ENCODE peak calls at places on chromosomes 1 and 21, in eight cellular contexts. Y is fibroblast of pulmonary artery, I is Peyer's patch, T is cardiac fibroblast, J is lower lobe of right lung, C is IMR-90, S is astrocyte of the spinal cord, M is HFF-Myc. L is an unnamed sample.

GRCh38 chr21:35084869-35085268 is 35.8 kb upstream of the RUNX1 start:
- DNase-seq in S (peak; percentile 92), T (peak; percentile 71), Y (peak; percentile 84), C (peak; percentile 99), J (no peak), I (no peak), M (peak; percentile 71), L (no peak)

GRCh38 chr1:168079761-168080160 is 57.0 kb downstream of the GPR161 start:
- DNase-seq in C (peak; percentile 65), Y (peak; percentile 27), I (no peak), M (no peak), T (no peak), S (peak; percentile 55), J (no peak), L (no peak)

GRCh38 chr1:27332536-27333281 is 9.1 kb upstream of the SYTL1 start:
- DNase-seq in I (peak; percentile 70), S (peak; percentile 9), J (peak; percentile 69), C (peak; percentile 16), M (no peak), T (peak; percentile 51), Y (peak; percentile 53), L (no peak)

GRCh38 chr1:39980555-39981313 is 25.8 kb downstream of the MFSD2A start:
- DNase-seq in T (no peak), S (no peak), Y (no peak), C (no peak), M (no peak), I (peak; percentile 78), J (no peak), L (no peak)

GRCh38 chr1:13775916-13776315 is 75.9 kb downstream of the PRDM2 start:
- DNase-seq in I (no peak), Y (no peak), C (no peak), M (no peak), J (no peak), S (no peak), T (no peak), L (no peak)

GRCh38 chr1:13461977-13462376 is 51.7 kb downstream of the PRAMEF20 start:
- DNase-seq in I (no peak), Y (peak; percentile 33), J (no peak), T (no peak), S (no peak), C (no peak), M (no peak), L (no peak)

GRCh38 chr1:245888809-245889208 is 618.3 kb downstream of the SMYD3 start:
- DNase-seq in S (peak; percentile 44), T (peak; percentile 64), J (no peak), M (no peak), C (peak; percentile 41), Y (peak; percentile 66), I (no peak), L (no peak)

GRCh38 chr1:213986020-213986924 is 1.5 kb upstream of the PROX1 start:
- DNase-seq in J (no peak), Y (no peak), M (no peak), S (no peak), T (no peak), I (no peak), C (no peak), L (no peak)

GRCh38 chr1:2304921-2305681 is 77.0 kb downstream of the SKI start:
- DNase-seq in T (no peak), M (no peak), C (no peak), J (no peak), Y (no peak), I (no peak), S (no peak), L (no peak)

GRCh38 chr1:218817747-218818146 is 355.9 kb upstream of the LYPLAL1 start:
- DNase-seq in S (no peak), M (no peak), Y (peak; percentile 10), J (no peak), C (peak; percentile 5), I (no peak), T (peak; percentile 13), L (no peak)

GRCh38 chr21:35909456-35910178 is 150.7 kb downstream of the SETD4 start:
- DNase-seq in C (peak; percentile 21), Y (peak; percentile 14), J (no peak), M (no peak), S (peak; percentile 29), T (no peak), I (no peak), L (no peak)

GRCh38 chr1:53946252-53947171 is at the start of gene LRRC42:
- DNase-seq in Y (no peak), T (no peak), S (no peak), I (no peak), M (no peak), J (no peak), C (no peak), L (no peak)
- TF ChIP-seq CTCF in Y (no peak), T (peak; percentile 16), S (peak; percentile 25), I (no peak), M (no peak), J (no peak), C (peak; percentile 28), L (peak; percentile 39)

DNA sequence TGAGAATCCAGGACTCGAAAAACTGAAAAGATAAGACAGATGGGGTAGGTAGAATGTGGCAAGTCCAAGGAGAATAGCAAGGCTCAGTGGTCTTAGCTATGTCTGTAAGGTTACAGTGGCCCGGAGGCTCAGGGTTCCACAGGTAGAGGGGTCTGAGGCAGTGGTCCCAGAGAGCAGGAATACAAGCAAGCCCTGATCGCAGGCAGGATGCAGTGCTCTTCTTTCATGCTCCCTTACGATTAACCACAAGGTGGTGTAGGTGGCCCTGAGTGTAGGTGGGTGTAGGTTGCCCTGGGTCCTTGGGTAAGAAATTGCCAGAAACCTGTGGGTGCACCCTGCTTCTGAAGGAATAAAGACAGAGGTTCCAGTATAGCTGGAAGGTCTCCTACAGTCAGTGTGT is 99.1 kb upstream of the RAB3GAP2 start:
- DNase-seq in Y (no peak), J (no peak), T (no peak), M (no peak), I (no peak), C (no peak), S (no peak), L (no peak)
- TF ChIP-seq CTCF in Y (no peak), J (no peak), T (no peak), M (no peak), I (no peak), C (no peak), S (no peak), L (no peak)

DNA sequence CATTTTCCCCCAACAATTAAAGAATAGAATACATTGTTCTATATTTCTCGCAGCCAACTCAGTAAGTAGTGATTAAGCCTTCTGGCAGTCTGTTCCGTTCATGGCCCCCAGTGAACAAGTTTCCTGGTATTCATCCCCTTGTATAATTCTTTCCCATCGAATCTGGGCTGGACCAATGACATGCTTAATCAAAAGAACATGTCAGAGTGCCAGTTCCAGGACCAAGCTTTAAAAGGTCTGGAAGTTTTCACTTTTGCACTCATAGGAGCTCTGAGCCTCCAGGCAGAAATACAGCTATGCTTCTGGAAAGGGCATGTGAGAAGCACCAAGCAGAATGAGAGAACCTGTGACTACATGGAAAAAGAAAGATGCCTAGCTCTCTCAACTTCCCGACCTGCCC is 22.5 kb upstream of the DPYD start:
- DNase-seq in C (peak; percentile 78), S (peak; percentile 69), J (no peak), T (peak; percentile 73), Y (peak; percentile 66), M (no peak), I (no peak), L (no peak)
- TF ChIP-seq CTCF in C (no peak), S (no peak), J (no peak), T (no peak), Y (no peak), M (no peak), I (no peak), L (no peak)

GRCh38 chr1:29342351-29342750 is 106.0 kb downstream of the PTPRU start:
- DNase-seq in C (no peak), T (no peak), M (no peak), Y (no peak), I (no peak), S (no peak), J (no peak), L (no peak)

GRCh38 chr1:29344336-29344735 is 108.0 kb downstream of the PTPRU start:
- DNase-seq in S (no peak), J (no peak), I (no peak), T (no peak), C (no peak), M (no peak), Y (no peak), L (no peak)

GRCh38 chr1:29343908-29344307 is 107.6 kb downstream of the PTPRU start:
- DNase-seq in T (no peak), Y (no peak), I (no peak), S (no peak), J (no peak), C (no peak), M (no peak), L (no peak)

GRCh38 chr1:29343476-29343875 is 107.2 kb downstream of the PTPRU start:
- DNase-seq in M (no peak), S (no peak), J (no peak), I (no peak), T (no peak), C (no peak), Y (no peak), L (no peak)

DNA sequence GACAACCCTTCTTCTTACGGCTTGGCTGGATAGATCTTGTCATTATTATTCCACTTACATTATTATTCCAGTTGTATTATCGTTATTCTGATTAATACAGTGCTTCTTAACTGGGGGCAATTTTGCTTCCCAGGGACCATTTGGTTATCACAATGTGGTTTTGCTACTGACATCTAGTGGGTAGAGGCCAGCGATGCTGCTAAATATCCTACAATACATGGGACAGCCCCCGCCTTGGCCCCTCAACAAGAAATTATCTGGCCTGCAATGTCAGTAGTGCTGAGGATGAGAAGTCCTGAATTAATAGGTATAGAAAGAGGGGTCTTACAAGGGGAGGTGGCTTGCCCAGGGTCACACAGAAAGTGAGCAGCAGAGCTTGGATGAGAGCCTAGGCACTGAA is 105.6 kb downstream of the PTPRU start:
- DNase-seq in J (no peak), I (no peak), M (no peak), T (peak; percentile 8), C (no peak), Y (peak; percentile 4), S (no peak), L (no peak)
- TF ChIP-seq CTCF in J (no peak), I (no peak), M (no peak), T (no peak), C (peak; percentile 18), Y (peak; percentile 34), S (peak; percentile 33), L (no peak)

GRCh38 chr1:21175324-21175669 is 1.4 kb downstream of the EIF4G3 start:
- DNase-seq in S (peak; percentile 45), J (peak; percentile 79), C (peak; percentile 27), M (no peak), I (peak; percentile 84), Y (peak; percentile 55), T (peak; percentile 60), L (peak; percentile 29)
- TF ChIP-seq CTCF in S (no peak), J (no peak), C (no peak), M (no peak), I (no peak), Y (no peak), T (no peak), L (no peak)

L was measured in prostate gland.